ENCODE peak calls at places on chromosomes 13 and 19, in eight cellular contexts. P is transverse colon, R is spleen, Q is stomach, H is upper lobe of left lung, W is HCT116, G is K562, V is HL-60. Y is an unnamed sample.

GRCh38 chr13:21347753-21348318 is 111.3 kb downstream of the ZDHHC20 start:
- DNase-seq in V (no peak), Q (no peak), P (no peak), W (no peak), H (no peak), G (no peak), R (no peak), Y (no peak)

GRCh38 chr13:26785845-26786630 is 25.5 kb upstream of the GPR12 start:
- DNase-seq in R (peak; percentile 91), P (peak; percentile 37), Q (peak; percentile 28), H (peak; percentile 27), W (no peak), G (no peak), V (peak; percentile 65), Y (no peak)

GRCh38 chr13:106987435-106987800 is 419.5 kb upstream of the ARGLU1 start:
- DNase-seq in P (no peak), R (no peak), H (no peak), G (no peak), Q (no peak), W (no peak), V (no peak), Y (no peak)

GRCh38 chr13:76210262-76210661 is 574.1 kb downstream of the LMO7 start:
- DNase-seq in V (no peak), P (no peak), Q (no peak), G (no peak), R (no peak), H (no peak), W (no peak), Y (no peak)

GRCh38 chr19:33379151-33379829 is 5.8 kb downstream of the CEBPG start:
- DNase-seq in V (no peak), R (no peak), H (no peak), Q (no peak), P (no peak), W (no peak), G (no peak), Y (no peak)

GRCh38 chr19:9043524-9043923 is 33.3 kb upstream of the MUC16 start:
- DNase-seq in Q (no peak), W (no peak), P (no peak), R (no peak), G (no peak), V (no peak), H (no peak), Y (no peak)

GRCh38 chr19:31312004-31312403 is 37.2 kb downstream of the TSHZ3 start:
- DNase-seq in G (no peak), P (no peak), V (peak; percentile 79), Q (no peak), H (peak; percentile 37), W (no peak), R (no peak), Y (no peak)

GRCh38 chr19:52600639-52601024 is 30.5 kb downstream of the ZNF701 start:
- DNase-seq in H (peak; percentile 22), V (peak; percentile 25), P (peak; percentile 77), G (no peak), Q (peak; percentile 33), R (peak; percentile 76), W (no peak), Y (no peak)

GRCh38 chr13:52852444-52852843 is 4.0 kb upstream of the PCDH8 start:
- DNase-seq in V (no peak), R (no peak), P (no peak), Q (no peak), G (no peak), W (no peak), H (no peak), Y (no peak)

GRCh38 chr19:30069535-30070197 is 127.6 kb downstream of the URI1 start:
- DNase-seq in V (no peak), H (no peak), P (peak; percentile 3), G (no peak), R (peak; percentile 48), Q (peak; percentile 14), W (no peak), Y (no peak)

GRCh38 chr19:35743640-35744306 is 1.4 kb downstream of the U2AF1L4 start:
- DNase-seq in G (no peak), Q (no peak), V (no peak), W (no peak), H (no peak), R (peak; percentile 85), P (no peak), Y (no peak)
- H3K4me3 ChIP-seq in G (peak overlapping the region; percentile 92), Q (no peak overlapping the region), V (no peak overlapping the region), W (no peak overlapping the region), H (peak overlapping the region; percentile 87), R (no peak overlapping the region), P (no peak overlapping the region), Y (no peak overlapping the region)

GRCh38 chr13:98142427-98143156 is at the start of gene FARP1:
- DNase-seq in W (peak; percentile 27), Q (peak; percentile 88), R (peak; percentile 86), G (peak; percentile 66), V (no peak), H (peak; percentile 81), P (peak; percentile 84), Y (peak; percentile 81)
- H3K27ac ChIP-seq in W (peak within 1 kb of the TSS; percentile 64), Q (peak within 1 kb of the TSS; percentile 90), R (peak within 1 kb of the TSS; percentile 73), G (no peak within 1 kb of the TSS), V (no peak within 1 kb of the TSS), H (peak within 1 kb of the TSS; percentile 86), P (peak within 1 kb of the TSS; percentile 90), Y (peak within 1 kb of the TSS; percentile 85)

GRCh38 chr19:811511-812048 is 10.2 kb downstream of the PLPPR3 start:
- DNase-seq in V (no peak), W (no peak), H (no peak), P (no peak), G (peak; percentile 21), R (peak; percentile 33), Q (no peak), Y (no peak)

GRCh38 chr19:812049-812816 is 9.5 kb downstream of the PLPPR3 start:
- DNase-seq in R (peak; percentile 52), P (no peak), G (peak; percentile 61), V (peak; percentile 91), W (no peak), H (no peak), Q (no peak), Y (no peak)

GRCh38 chr19:810077-810855 is 11.5 kb downstream of the PLPPR3 start:
- DNase-seq in W (no peak), H (no peak), G (peak; percentile 44), P (no peak), V (no peak), Q (no peak), R (no peak), Y (no peak)

GRCh38 chr19:812819-813358 is 8.9 kb downstream of the PLPPR3 start:
- DNase-seq in Q (no peak), V (no peak), P (no peak), H (no peak), G (peak; percentile 21), R (peak; percentile 73), W (no peak), Y (no peak)

GRCh38 chr19:811007-811434 is 10.7 kb downstream of the PLPPR3 start:
- DNase-seq in H (no peak), Q (no peak), P (no peak), W (no peak), G (peak; percentile 36), R (peak; percentile 67), V (peak; percentile 63), Y (no peak)
- TF ChIP-seq POLR2AphosphoS5 in H (no peak), Q (no peak), P (peak; percentile 9), W (no peak), G (peak; percentile 12), R (no peak), V (peak; percentile 14), Y (no peak)

GRCh38 chr19:1063909-1064660 is 2.9 kb upstream of the ARHGAP45 start:
- DNase-seq in W (no peak), P (peak; percentile 38), G (peak; percentile 30), R (peak; percentile 83), V (no peak), Q (no peak), H (no peak), Y (no peak)

GRCh38 chr19:1066251-1066747 is 668 bp upstream of the ARHGAP45 start:
- DNase-seq in W (no peak), Q (no peak), R (peak; percentile 84), G (no peak), H (no peak), P (no peak), V (no peak), Y (no peak)

GRCh38 chr19:1063030-1063908 is 3.7 kb upstream of the ARHGAP45 start:
- DNase-seq in Q (no peak), R (peak; percentile 88), P (no peak), G (peak; percentile 77), V (no peak), H (peak; percentile 55), W (peak; percentile 78), Y (no peak)

GRCh38 chr19:1065606-1066109 is 1.3 kb upstream of the ARHGAP45 start:
- DNase-seq in W (peak; percentile 68), R (peak; percentile 79), P (peak; percentile 82), H (peak; percentile 83), Q (no peak), G (no peak), V (no peak), Y (no peak)

GRCh38 chr19:1064661-1065605 is 2.0 kb upstream of the ARHGAP45 start:
- DNase-seq in R (peak; percentile 94), Q (peak; percentile 81), G (no peak), V (peak; percentile 72), W (peak; percentile 56), H (peak; percentile 78), P (peak; percentile 81), Y (peak; percentile 38)
- H3K4me3 ChIP-seq in R (no peak overlapping the region), Q (no peak overlapping the region), G (no peak overlapping the region), V (no peak overlapping the region), W (peak overlapping the region; percentile 78), H (peak overlapping the region; percentile 75), P (no peak overlapping the region), Y (no peak overlapping the region)

GRCh38 chr19:2494084-2494446 is 18.1 kb downstream of the GADD45B start:
- DNase-seq in G (no peak), R (no peak), P (no peak), V (no peak), Q (no peak), W (no peak), H (no peak), Y (no peak)

GRCh38 chr19:2495130-2495641 is 19.3 kb downstream of the GADD45B start:
- DNase-seq in G (no peak), H (peak; percentile 95), W (no peak), V (peak; percentile 16), Q (peak; percentile 96), P (peak; percentile 93), R (peak; percentile 88), Y (peak; percentile 87)

GRCh38 chr19:2497186-2497585 is 21.3 kb downstream of the GADD45B start:
- DNase-seq in H (no peak), Q (no peak), R (no peak), W (no peak), P (no peak), V (no peak), G (no peak), Y (no peak)

GRCh38 chr19:2494447-2495129 is 18.7 kb downstream of the GADD45B start:
- DNase-seq in W (no peak), Q (peak; percentile 80), H (peak; percentile 73), G (peak; percentile 92), R (peak; percentile 88), P (peak; percentile 82), V (peak; percentile 41), Y (peak; percentile 40)

GRCh38 chr19:2495651-2496316 is 19.9 kb downstream of the GADD45B start:
- DNase-seq in V (no peak), P (peak; percentile 63), H (peak; percentile 77), R (no peak), W (no peak), G (no peak), Q (peak; percentile 65), Y (no peak)
- H3K27ac ChIP-seq in V (no peak overlapping the region), P (peak overlapping the region; percentile 89), H (peak overlapping the region; percentile 89), R (peak overlapping the region; percentile 75), W (peak overlapping the region; percentile 69), G (no peak overlapping the region), Q (peak overlapping the region; percentile 90), Y (peak overlapping the region; percentile 96)

GRCh38 chr19:5035817-5036732 is 67.2 kb downstream of the KDM4B start:
- DNase-seq in G (no peak), V (no peak), R (no peak), P (no peak), H (no peak), W (no peak), Q (no peak), Y (no peak)
- TF ChIP-seq POLR2AphosphoS5 in G (no peak), V (no peak), R (no peak), P (no peak), H (no peak), W (no peak), Q (no peak), Y (no peak)

Y was measured in prostate gland.